ENCODE peak calls at places on chromosome 15, in six cellular contexts. V is K562, B is GM12878, U is H1, K is HepG2, L is GM12891. P is an unnamed sample.

GRCh38 chr15:73601449-73602425 is 31.5 kb downstream of the NPTN start:
- DNase-seq in B (no peak), U (no peak), L (no peak), V (no peak), K (peak; percentile 33), P (no peak)

GRCh38 chr15:55827204-55827603 is 84.3 kb upstream of the PRTG start:
- DNase-seq in L (no peak), U (no peak), K (no peak), V (peak; percentile 14), B (no peak), P (no peak)

GRCh38 chr15:74889390-74889881 is 406 bp upstream of the MPI start:
- DNase-seq in K (no peak), U (no peak), V (peak; percentile 52), B (no peak), L (no peak), P (no peak)

GRCh38 chr15:76674883-76675282 is 230.3 kb downstream of the SCAPER start:
- DNase-seq in V (no peak), U (no peak), L (no peak), K (no peak), B (no peak), P (no peak)

GRCh38 chr15:50813865-50814264 is 48.4 kb upstream of the SPPL2A start:
- DNase-seq in L (no peak), B (no peak), K (no peak), U (no peak), V (no peak), P (no peak)

GRCh38 chr15:92634641-92635272 is 20.8 kb downstream of the FAM174B start:
- DNase-seq in U (no peak), B (no peak), V (no peak), K (no peak), L (no peak), P (no peak)

GRCh38 chr15:38593523-38593922 is 28.9 kb upstream of the RASGRP1 start:
- DNase-seq in U (no peak), B (no peak), V (peak; percentile 37), L (no peak), K (no peak), P (no peak)

GRCh38 chr15:92899910-92900711 is at the start of gene CHD2:
- DNase-seq in B (peak; percentile 82), L (no peak), V (peak; percentile 60), K (peak; percentile 91), U (peak; percentile 73), P (peak; percentile 41)

GRCh38 chr15:38193496-38193895 is 59.1 kb upstream of the SPRED1 start:
- DNase-seq in V (no peak), K (no peak), U (no peak), B (no peak), L (no peak), P (no peak)

GRCh38 chr15:86857701-86858100 is 778.0 kb downstream of the AGBL1 start:
- DNase-seq in L (no peak), U (no peak), K (no peak), B (no peak), V (no peak), P (no peak)

GRCh38 chr15:68699881-68700394 is 120.8 kb downstream of the ANP32A start:
- DNase-seq in K (no peak), L (no peak), B (no peak), U (no peak), V (no peak), P (no peak)

GRCh38 chr15:46088486-46089437 is 453.9 kb downstream of the SQOR start:
- DNase-seq in K (no peak), U (no peak), L (no peak), V (no peak), B (no peak), P (no peak)

GRCh38 chr15:69657626-69658025 is 205.0 kb downstream of the RPLP1 start:
- DNase-seq in K (no peak), V (no peak), B (no peak), U (no peak), L (no peak), P (no peak)

GRCh38 chr15:44193651-44194396 is 1.2 kb downstream of the FRMD5 start:
- DNase-seq in K (no peak), L (no peak), V (no peak), B (no peak), U (no peak), P (no peak)

GRCh38 chr15:44199393-44199792 is 4.3 kb upstream of the FRMD5 start:
- DNase-seq in V (no peak), K (peak; percentile 86), B (no peak), U (no peak), L (no peak), P (no peak)

GRCh38 chr15:44194397-44195150 is 497 bp downstream of the FRMD5 start:
- DNase-seq in K (no peak), L (peak; percentile 30), U (no peak), V (peak; percentile 12), B (no peak), P (peak; percentile 32)

DNA sequence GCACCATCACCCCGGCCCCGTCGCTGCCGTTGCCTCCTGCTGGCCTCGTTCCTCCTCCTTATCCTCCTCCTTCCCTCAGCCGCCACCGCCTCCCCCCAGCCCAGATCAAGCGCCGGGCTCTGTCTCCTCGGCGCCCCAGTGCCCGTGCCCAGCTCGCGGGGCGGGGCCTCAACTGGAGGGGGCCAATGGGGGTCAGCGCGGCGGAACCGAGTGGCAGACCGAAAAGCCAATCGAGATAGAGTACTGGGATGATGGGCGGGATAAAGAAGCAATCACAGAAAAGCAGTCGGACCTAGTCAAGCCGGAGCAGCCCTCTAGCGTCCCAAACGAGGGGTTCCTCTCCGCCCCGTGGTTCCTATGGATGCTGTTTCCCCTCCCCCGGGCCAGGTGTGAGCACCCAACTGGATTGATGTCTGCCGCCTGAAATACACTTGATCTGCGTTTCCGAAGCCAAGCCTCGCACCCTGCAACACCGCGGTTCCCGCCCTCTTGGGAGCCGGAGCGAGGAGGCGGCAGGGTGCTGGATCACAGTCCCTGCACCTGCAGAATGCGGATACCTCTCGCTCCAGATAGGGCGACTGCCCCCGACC is at the start of gene FRMD5:
- DNase-seq in K (peak; percentile 85), L (peak; percentile 78), V (peak; percentile 20), U (peak; percentile 91), B (peak; percentile 74), P (peak; percentile 83)
- TF ChIP-seq POLR2A in K (no peak), L (no peak), V (no peak), U (no peak), B (peak; percentile 47), P (no peak)

GRCh38 chr15:40953713-40954074 is 423 bp downstream of the CHAC1 start:
- DNase-seq in U (no peak), L (no peak), K (no peak), V (no peak), B (no peak), P (no peak)

GRCh38 chr15:40952301-40952900 is 870 bp upstream of the CHAC1 start:
- DNase-seq in L (no peak), B (no peak), K (no peak), U (no peak), V (no peak), P (no peak)

GRCh38 chr15:40955141-40955903 is 2.1 kb downstream of the CHAC1 start:
- DNase-seq in U (no peak), K (no peak), B (no peak), V (no peak), L (no peak), P (no peak)

GRCh38 chr15:40951764-40952163 is 1.5 kb upstream of the CHAC1 start:
- DNase-seq in U (no peak), L (no peak), B (no peak), V (no peak), K (no peak), P (no peak)

DNA sequence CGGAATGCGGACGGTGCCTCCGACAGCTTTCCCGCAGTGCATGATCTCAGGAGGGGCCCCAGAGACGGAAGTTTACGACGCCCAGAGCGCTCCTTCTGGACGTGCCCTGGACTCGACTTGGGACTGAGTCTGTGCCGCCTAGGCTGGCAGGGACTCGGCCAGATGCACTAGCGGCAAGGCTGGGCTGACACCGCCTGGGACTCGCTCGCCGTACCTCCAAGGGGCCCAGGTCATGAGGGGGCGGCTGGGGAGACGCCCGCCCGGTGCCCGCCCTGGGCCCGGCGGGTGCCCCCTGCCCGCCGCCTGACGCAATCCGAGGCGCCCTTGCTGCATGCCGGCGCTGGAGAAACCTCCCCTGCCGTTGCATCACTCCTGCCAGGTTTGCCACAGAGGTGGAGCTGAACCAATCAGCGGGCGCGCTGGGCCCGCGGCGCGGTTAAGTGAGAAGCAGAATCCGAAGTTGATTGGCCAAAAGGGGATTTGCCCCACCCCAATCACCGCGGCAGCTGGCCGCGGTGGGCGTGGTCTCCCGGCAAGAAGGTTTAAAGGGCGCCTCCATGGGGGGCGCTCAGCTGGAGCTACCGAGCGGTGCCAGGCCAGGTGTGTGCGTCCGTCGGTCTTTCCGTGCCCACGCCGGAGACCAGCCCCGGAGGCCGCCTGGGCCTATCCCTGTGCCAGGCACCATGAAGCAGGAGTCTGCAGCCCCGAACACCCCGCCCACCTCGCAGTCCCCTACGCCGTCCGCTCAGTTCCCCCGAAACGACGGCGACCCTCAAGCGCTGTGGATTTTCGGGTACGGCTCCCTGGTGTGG is at the start of gene CHAC1:
- DNase-seq in B (peak; percentile 81), V (peak; percentile 96), U (peak; percentile 97), K (no peak), L (peak; percentile 100), P (peak; percentile 100)
- TF ChIP-seq POLR2AphosphoS5 in B (peak; percentile 44), V (no peak), U (peak; percentile 83), K (no peak), L (peak; percentile 51), P (no peak)

DNA sequence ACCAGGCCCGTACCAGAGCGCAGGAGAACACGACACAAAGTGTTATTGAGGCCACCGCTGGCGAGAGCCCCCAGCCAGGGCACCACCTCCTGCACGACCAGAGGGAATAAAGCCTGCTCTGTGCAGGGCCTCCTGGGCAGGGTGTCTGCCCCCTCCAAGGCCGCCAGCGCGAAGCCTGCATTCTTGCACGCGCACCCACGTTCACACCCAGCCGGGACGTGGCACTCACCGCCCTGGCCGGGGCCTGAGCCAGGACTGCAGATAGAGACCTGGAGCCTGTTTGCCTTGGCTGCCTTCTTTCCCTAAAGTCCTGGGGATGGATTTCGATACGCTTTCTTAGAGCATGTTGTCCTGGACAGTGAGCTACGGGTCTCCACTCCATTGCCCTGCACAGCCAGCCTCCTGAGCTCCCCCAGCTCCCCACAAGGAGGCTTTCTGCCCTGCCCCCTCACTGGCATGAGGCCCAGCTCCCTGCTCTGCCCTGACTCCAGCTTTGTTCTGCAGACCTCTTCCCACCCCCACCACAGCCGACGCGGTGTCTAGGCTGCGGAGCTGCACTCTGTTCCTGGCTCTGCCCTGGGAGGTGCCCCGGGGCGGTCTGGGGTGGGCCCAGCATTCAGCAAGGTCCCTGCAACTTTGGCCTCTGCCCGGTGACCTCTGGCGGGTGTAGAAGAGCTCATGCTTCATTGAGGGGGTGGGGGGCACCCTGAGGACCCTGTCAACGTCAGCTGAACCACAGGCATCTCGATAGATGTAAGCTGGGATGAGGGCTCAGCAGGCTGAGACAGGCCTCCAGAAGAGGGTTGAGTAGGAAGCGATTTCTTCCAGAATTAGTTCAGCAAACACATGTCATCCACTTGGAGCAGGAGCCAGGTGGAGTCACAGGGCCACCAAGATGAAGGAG is 145.0 kb downstream of the LRRK1 start:
- DNase-seq in L (no peak), V (no peak), K (peak; percentile 58), B (no peak), U (no peak), P (no peak)
- TF ChIP-seq TAF1 in L (no peak), V (no peak), K (no peak), B (no peak), U (no peak), P (no peak)

GRCh38 chr15:94677202-94677790 is 445.9 kb downstream of the MCTP2 start:
- DNase-seq in V (no peak), U (no peak), L (no peak), K (no peak), B (no peak), P (no peak)
- TF ChIP-seq POLR2A in V (no peak), U (no peak), L (no peak), K (no peak), B (no peak), P (no peak)

P was measured in GM12892.